ENCODE peak calls at places on chromosomes 7 and 10, in four cellular contexts. G, W, J and H are unnamed samples. For H3K4me1, the result is how much of the 10 kb centered on the place peaks cover.

GRCh38 chr10:9824546-9825164 is 1193.0 kb upstream of the CELF2 start:
- DNase-seq in J (no peak), G (no peak), W (no peak), H (no peak)

GRCh38 chr10:30557884-30558283 is 71.7 kb downstream of the LYZL2 start:
- DNase-seq in G (no peak), W (peak), J (no peak), H (peak)

GRCh38 chr10:56973766-56974165 is 612.7 kb upstream of the ZWINT start:
- DNase-seq in J (no peak), W (no peak), G (no peak), H (no peak)

GRCh38 chr10:17025444-17026295 is 103.9 kb downstream of the CUBN start:
- DNase-seq in W (peak), J (no peak), G (no peak), H (peak)

GRCh38 chr7:70736715-70737460 is 395.1 kb upstream of the GALNT17 start:
- DNase-seq in J (no peak), G (no peak), W (peak), H (no peak)

GRCh38 chr7:2051708-2052656 is 180.8 kb downstream of the MAD1L1 start:
- DNase-seq in G (no peak), W (no peak), J (no peak), H (no peak)

GRCh38 chr7:676972-677385 is 49.5 kb upstream of the DNAAF5 start:
- DNase-seq in J (no peak), G (no peak), W (no peak), H (no peak)

GRCh38 chr10:79242620-79243152 is 104.6 kb upstream of the PPIF start:
- DNase-seq in J (no peak), W (peak), G (no peak), H (no peak)

GRCh38 chr10:113335603-113336002 is 217.2 kb upstream of the HABP2 start:
- DNase-seq in G (no peak), W (peak), J (no peak), H (no peak)

DNA sequence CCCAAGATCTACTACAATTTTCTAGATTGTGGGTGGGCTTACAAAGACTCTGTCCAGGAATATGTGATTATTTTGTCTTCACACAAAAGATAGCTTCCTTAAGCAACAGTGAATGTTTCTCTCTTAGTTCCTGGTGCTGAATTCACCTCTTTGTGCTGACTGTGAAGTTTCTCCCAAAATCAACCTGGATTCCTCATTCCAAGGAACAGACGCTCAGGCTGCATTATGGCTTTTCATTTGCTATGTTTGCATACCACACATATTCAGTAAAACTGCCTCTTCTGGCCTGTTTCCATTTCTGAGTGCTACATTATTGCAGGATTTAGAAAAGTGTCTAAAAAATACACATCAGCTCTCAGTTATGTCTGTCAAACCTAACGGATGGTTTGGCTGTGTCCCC is 21.5 kb downstream of the MACROH2A2 start:
- DNase-seq in J (no peak), G (no peak), W (peak), H (no peak)
- TF ChIP-seq ELK1 in J (no peak), G (no peak), W (no peak), H (no peak)

GRCh38 chr7:112080441-112080840 is 125.8 kb downstream of the DOCK4 start:
- DNase-seq in J (peak), W (peak), G (no peak), H (peak)

GRCh38 chr7:112079671-112080070 is 126.5 kb downstream of the DOCK4 start:
- DNase-seq in G (no peak), W (peak), J (no peak), H (no peak)

GRCh38 chr7:112080974-112081373 is 125.2 kb downstream of the DOCK4 start:
- DNase-seq in G (no peak), W (peak), J (peak), H (peak)

GRCh38 chr7:112081778-112082177 is 124.4 kb downstream of the DOCK4 start:
- DNase-seq in J (no peak), G (no peak), W (no peak), H (no peak)

GRCh38 chr7:112079122-112079521 is 127.1 kb downstream of the DOCK4 start:
- DNase-seq in W (no peak), J (no peak), G (no peak), H (no peak)
- H3K4me1 ChIP-seq in W (under half), J (under half), G (under half), H (half or more)

GRCh38 chr10:124744047-124744687 is at the start of gene FAM53B:
- DNase-seq in G (peak), J (no peak), W (peak), H (peak)

GRCh38 chr10:124743188-124744046 is 761 bp downstream of the FAM53B start:
- DNase-seq in J (no peak), W (no peak), G (peak), H (peak)

GRCh38 chr10:124741281-124741921 is 2.8 kb downstream of the FAM53B start:
- DNase-seq in J (no peak), W (peak), G (peak), H (peak)

GRCh38 chr10:124741922-124742417 is 2.2 kb downstream of the FAM53B start:
- DNase-seq in G (no peak), W (no peak), J (no peak), H (no peak)

DNA sequence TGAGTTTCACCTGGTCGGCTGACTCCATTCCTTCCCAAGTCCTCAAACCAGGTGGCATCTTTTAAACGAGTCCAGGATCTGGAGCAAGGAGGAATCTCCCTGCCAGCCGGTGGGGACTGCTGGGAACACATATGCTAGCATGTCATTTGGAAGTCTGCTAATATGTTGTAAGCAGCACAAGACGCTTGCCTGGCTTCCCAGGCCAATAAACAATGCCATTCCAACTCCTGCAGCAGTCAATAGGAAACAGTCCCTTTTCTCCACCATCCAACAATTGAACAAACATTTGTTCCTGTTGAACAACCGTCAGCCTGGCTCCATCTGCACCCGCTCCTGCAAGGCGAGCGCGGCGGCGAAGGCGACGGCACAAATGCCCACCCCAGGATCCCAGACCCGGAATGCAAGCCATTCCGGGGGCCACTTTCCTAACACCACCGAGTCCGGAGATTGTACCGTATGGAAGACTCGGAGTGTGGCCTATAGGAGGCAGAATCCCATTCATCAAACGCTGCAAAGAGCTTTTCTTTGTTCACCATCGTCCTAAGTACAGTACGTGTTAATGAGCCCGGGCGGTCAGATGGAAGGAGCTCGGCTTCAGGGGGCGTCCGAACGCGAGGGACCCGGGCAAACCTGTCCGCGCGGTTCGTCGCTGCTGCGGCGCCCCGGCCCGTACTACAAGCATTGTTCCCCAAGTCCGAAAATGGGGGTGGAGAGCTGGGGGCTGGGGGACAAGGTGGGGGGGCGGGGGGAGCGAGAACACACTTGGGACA is 1.6 kb downstream of the FAM53B start:
- DNase-seq in W (no peak), J (no peak), G (peak), H (peak)
- TF ChIP-seq ELK1 in W (no peak), J (no peak), G (no peak), H (no peak)

GRCh38 chr7:131620673-131621609 is 64.5 kb upstream of the PODXL start:
- DNase-seq in W (peak), G (no peak), J (no peak), H (no peak)

GRCh38 chr7:131613909-131614308 is 57.5 kb upstream of the PODXL start:
- DNase-seq in J (no peak), W (no peak), G (no peak), H (no peak)

GRCh38 chr7:131618391-131618790 is 62.0 kb upstream of the PODXL start:
- DNase-seq in G (no peak), J (no peak), W (no peak), H (no peak)

GRCh38 chr7:131619336-131620305 is 63.2 kb upstream of the PODXL start:
- DNase-seq in J (no peak), G (no peak), W (peak), H (no peak)

GRCh38 chr7:131616487-131616886 is 60.1 kb upstream of the PODXL start:
- DNase-seq in G (no peak), W (no peak), J (no peak), H (no peak)
- H3K4me1 ChIP-seq in G (under half), W (under half), J (under half), H (under half)

GRCh38 chr10:92494522-92494921 is 79.4 kb downstream of the IDE start:
- DNase-seq in W (no peak), J (no peak), G (no peak), H (no peak)

GRCh38 chr10:92492748-92493240 is 81.1 kb downstream of the IDE start:
- DNase-seq in G (no peak), W (no peak), J (no peak), H (no peak)

GRCh38 chr10:92490387-92490786 is 83.5 kb downstream of the IDE start:
- DNase-seq in J (no peak), G (no peak), W (peak), H (no peak)

DNA sequence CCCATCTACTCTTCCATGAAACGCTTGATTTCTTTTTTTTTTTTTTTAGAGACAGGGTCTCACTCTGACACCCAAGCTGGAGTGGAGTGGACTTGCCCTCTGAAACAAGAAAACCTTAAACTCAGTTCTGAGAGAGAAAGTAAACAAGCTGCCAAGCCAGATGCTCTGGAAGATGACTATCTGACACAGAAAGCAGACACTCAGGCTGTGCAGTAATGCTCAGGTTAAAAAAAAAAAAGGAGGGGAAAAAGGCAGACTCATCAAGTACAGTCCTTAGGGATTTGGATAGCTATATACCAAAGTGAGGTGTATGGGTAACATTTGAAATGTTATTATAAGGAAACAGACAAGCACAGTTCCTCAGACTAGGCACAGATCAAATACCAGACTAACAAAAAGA is 80.5 kb downstream of the IDE start:
- DNase-seq in J (no peak), G (no peak), W (no peak), H (no peak)
- TF ChIP-seq ELK1 in J (no peak), G (no peak), W (no peak), H (no peak)

GRCh38 chr10:13917791-13918190 is 331.0 kb downstream of the PRPF18 start:
- DNase-seq in W (no peak), G (no peak), J (no peak), H (no peak)
- H3K4me1 ChIP-seq in W (under half), G (under half), J (under half), H (under half)

DNA sequence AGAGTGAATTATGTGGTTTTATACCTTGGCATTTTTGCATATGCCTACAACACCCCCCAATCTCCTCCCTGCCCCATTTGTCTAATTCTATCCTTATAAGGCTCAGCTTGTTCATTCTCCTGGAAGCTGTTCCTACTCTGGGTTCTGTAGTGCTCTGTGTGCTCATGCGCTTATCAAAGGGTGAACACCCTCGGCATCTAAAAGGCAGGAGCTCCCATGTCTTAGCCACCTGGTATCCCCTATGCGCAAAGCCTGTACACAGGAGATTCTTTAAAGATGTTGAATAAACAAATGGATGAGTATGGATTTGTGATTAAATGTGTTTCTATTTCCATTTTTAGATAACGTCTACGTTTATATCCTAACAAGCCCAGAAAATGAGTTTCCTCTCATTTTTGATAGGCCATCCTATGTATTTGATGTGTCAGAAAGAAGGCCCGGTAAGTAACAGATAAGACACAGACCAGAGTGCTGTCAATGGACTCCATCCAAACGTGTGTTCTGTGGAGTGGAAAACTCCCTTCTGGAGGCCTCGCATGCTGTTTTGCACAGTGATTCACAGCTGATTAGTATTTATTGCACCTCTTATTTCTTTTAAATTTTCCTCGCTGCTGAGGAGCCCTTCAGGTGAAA is 52.6 kb downstream of the CDHR3 start:
- DNase-seq in G (peak), J (no peak), W (no peak), H (no peak)
- TF ChIP-seq ELK1 in G (no peak), J (no peak), W (no peak), H (no peak)

GRCh38 chr10:4776234-4776638 is 49.8 kb upstream of the AKR1E2 start:
- DNase-seq in G (no peak), J (no peak), W (no peak), H (no peak)
- H3K4me1 ChIP-seq in G (under half), J (under half), W (under half), H (under half)